ENCODE peak calls at places on chromosomes 3 and 15, in six cellular contexts. One of them, this sample, is unnamed.

GRCh38 chr3:136171097-136171542 is 25.0 kb downstream of the MSL2 start:
- DNase-seq in uterus: no peak
- DNase-seq in tibial nerve: no peak
- DNase-seq in right lobe of liver: no peak
- DNase-seq in Peyer's patch: no peak
- DNase-seq in vagina: no peak
- DNase-seq in this sample: no peak

GRCh38 chr3:50559702-50560101 is 7.8 kb downstream of the C3orf18 start:
- DNase-seq in right lobe of liver: no peak
- DNase-seq in uterus: no peak
- DNase-seq in tibial nerve: no peak
- DNase-seq in vagina: no peak
- DNase-seq in Peyer's patch: no peak
- DNase-seq in this sample: no peak

GRCh38 chr3:53696401-53697172 is 149.6 kb downstream of the CHDH start:
- DNase-seq in Peyer's patch: no peak
- DNase-seq in vagina: no peak
- DNase-seq in uterus: no peak
- DNase-seq in right lobe of liver: no peak
- DNase-seq in tibial nerve: no peak
- DNase-seq in this sample: no peak

GRCh38 chr3:72694398-72694797 is 153.8 kb downstream of the SHQ1 start:
- DNase-seq in vagina: no peak
- DNase-seq in right lobe of liver: no peak
- DNase-seq in tibial nerve: no peak
- DNase-seq in uterus: no peak
- DNase-seq in Peyer's patch: no peak
- DNase-seq in this sample: no peak

GRCh38 chr3:98991393-98991792 is 89.9 kb upstream of the DCBLD2 start:
- DNase-seq in right lobe of liver: no peak
- DNase-seq in Peyer's patch: no peak
- DNase-seq in tibial nerve: no peak
- DNase-seq in uterus: no peak
- DNase-seq in vagina: no peak
- DNase-seq in this sample: no peak

GRCh38 chr3:51712963-51713362 is 6.1 kb downstream of the GRM2 start:
- DNase-seq in vagina: no peak
- DNase-seq in uterus: no peak
- DNase-seq in right lobe of liver: no peak
- DNase-seq in Peyer's patch: peak; percentile 28
- DNase-seq in tibial nerve: no peak
- DNase-seq in this sample: no peak

GRCh38 chr15:45456212-45457106 is 66.1 kb downstream of the SLC30A4 start:
- DNase-seq in Peyer's patch: no peak
- DNase-seq in vagina: no peak
- DNase-seq in uterus: peak; percentile 80
- DNase-seq in tibial nerve: peak; percentile 51
- DNase-seq in right lobe of liver: no peak
- DNase-seq in this sample: peak; percentile 28

GRCh38 chr3:32894977-32895376 is 56.5 kb upstream of the CCR4 start:
- DNase-seq in tibial nerve: no peak
- DNase-seq in right lobe of liver: no peak
- DNase-seq in Peyer's patch: no peak
- DNase-seq in vagina: no peak
- DNase-seq in uterus: no peak
- DNase-seq in this sample: no peak

GRCh38 chr15:100783760-100784492 is 95.7 kb upstream of the ALDH1A3 start:
- DNase-seq in tibial nerve: no peak
- DNase-seq in vagina: peak; percentile 85
- DNase-seq in Peyer's patch: peak; percentile 18
- DNase-seq in right lobe of liver: peak; percentile 33
- DNase-seq in uterus: peak; percentile 2
- DNase-seq in this sample: no peak

GRCh38 chr15:33985287-33985686 is 17.0 kb downstream of the CHRM5 start:
- DNase-seq in Peyer's patch: no peak
- DNase-seq in vagina: no peak
- DNase-seq in tibial nerve: no peak
- DNase-seq in right lobe of liver: no peak
- DNase-seq in uterus: no peak
- DNase-seq in this sample: no peak

GRCh38 chr15:83287541-83288027 is 3.1 kb upstream of the BNC1 start:
- DNase-seq in vagina: no peak
- DNase-seq in uterus: no peak
- DNase-seq in right lobe of liver: no peak
- DNase-seq in Peyer's patch: no peak
- DNase-seq in tibial nerve: no peak
- DNase-seq in this sample: no peak

GRCh38 chr15:63834500-63835210 is 907 bp upstream of the HERC1 start:
- DNase-seq in right lobe of liver: no peak
- DNase-seq in Peyer's patch: no peak
- DNase-seq in tibial nerve: peak; percentile 6
- DNase-seq in vagina: no peak
- DNase-seq in uterus: no peak
- DNase-seq in this sample: no peak

GRCh38 chr3:123535580-123535979 is 49.3 kb downstream of the HACD2 start:
- DNase-seq in vagina: no peak
- DNase-seq in Peyer's patch: no peak
- DNase-seq in tibial nerve: no peak
- DNase-seq in uterus: no peak
- DNase-seq in right lobe of liver: no peak
- DNase-seq in this sample: no peak

GRCh38 chr3:48047841-48048456 is 31.7 kb upstream of the MAP4 start:
- DNase-seq in uterus: no peak
- DNase-seq in Peyer's patch: no peak
- DNase-seq in right lobe of liver: no peak
- DNase-seq in tibial nerve: no peak
- DNase-seq in vagina: no peak
- DNase-seq in this sample: no peak

GRCh38 chr15:79166311-79166955 is 75.9 kb upstream of the RASGRF1 start:
- DNase-seq in tibial nerve: no peak
- DNase-seq in vagina: no peak
- DNase-seq in right lobe of liver: no peak
- DNase-seq in Peyer's patch: no peak
- DNase-seq in uterus: no peak
- DNase-seq in this sample: no peak

GRCh38 chr3:101976473-101976872 is 127.2 kb downstream of the NFKBIZ start:
- DNase-seq in right lobe of liver: no peak
- DNase-seq in tibial nerve: no peak
- DNase-seq in Peyer's patch: no peak
- DNase-seq in uterus: peak; percentile 24
- DNase-seq in vagina: no peak
- DNase-seq in this sample: no peak

GRCh38 chr3:133905376-133905775 is 9.7 kb upstream of the RAB6B start:
- DNase-seq in vagina: no peak
- DNase-seq in right lobe of liver: no peak
- DNase-seq in uterus: no peak
- DNase-seq in Peyer's patch: no peak
- DNase-seq in tibial nerve: no peak
- DNase-seq in this sample: no peak

GRCh38 chr3:146125946-146126345 is 35.0 kb downstream of the PLOD2 start:
- DNase-seq in right lobe of liver: no peak
- DNase-seq in vagina: no peak
- DNase-seq in uterus: peak; percentile 21
- DNase-seq in Peyer's patch: no peak
- DNase-seq in tibial nerve: no peak
- DNase-seq in this sample: no peak

GRCh38 chr3:123749716-123750115 is 134.4 kb downstream of the MYLK start:
- DNase-seq in Peyer's patch: no peak
- DNase-seq in tibial nerve: no peak
- DNase-seq in vagina: no peak
- DNase-seq in right lobe of liver: no peak
- DNase-seq in uterus: no peak
- DNase-seq in this sample: no peak

GRCh38 chr15:52233405-52233804 is 42.2 kb upstream of the GNB5 start:
- DNase-seq in vagina: no peak
- DNase-seq in right lobe of liver: no peak
- DNase-seq in uterus: no peak
- DNase-seq in tibial nerve: no peak
- DNase-seq in Peyer's patch: no peak
- DNase-seq in this sample: no peak

GRCh38 chr15:86522721-86523120 is 443.1 kb downstream of the AGBL1 start:
- DNase-seq in Peyer's patch: no peak
- DNase-seq in uterus: no peak
- DNase-seq in tibial nerve: no peak
- DNase-seq in vagina: no peak
- DNase-seq in right lobe of liver: no peak
- DNase-seq in this sample: no peak

GRCh38 chr15:43225201-43225949 is 4.6 kb upstream of the EPB42 start:
- DNase-seq in vagina: no peak
- DNase-seq in right lobe of liver: no peak
- DNase-seq in Peyer's patch: no peak
- DNase-seq in tibial nerve: peak; percentile 57
- DNase-seq in uterus: peak; percentile 27
- DNase-seq in this sample: peak; percentile 18

GRCh38 chr3:46895204-46895660 is 17.7 kb downstream of the PTH1R start:
- DNase-seq in right lobe of liver: peak; percentile 81
- DNase-seq in uterus: peak; percentile 76
- DNase-seq in tibial nerve: peak; percentile 82
- DNase-seq in Peyer's patch: peak; percentile 80
- DNase-seq in vagina: no peak
- DNase-seq in this sample: no peak

GRCh38 chr3:185528481-185529009 is 23.8 kb downstream of the LIPH start:
- DNase-seq in Peyer's patch: no peak
- DNase-seq in vagina: no peak
- DNase-seq in tibial nerve: no peak
- DNase-seq in uterus: no peak
- DNase-seq in right lobe of liver: peak; percentile 23
- DNase-seq in this sample: no peak

DNA sequence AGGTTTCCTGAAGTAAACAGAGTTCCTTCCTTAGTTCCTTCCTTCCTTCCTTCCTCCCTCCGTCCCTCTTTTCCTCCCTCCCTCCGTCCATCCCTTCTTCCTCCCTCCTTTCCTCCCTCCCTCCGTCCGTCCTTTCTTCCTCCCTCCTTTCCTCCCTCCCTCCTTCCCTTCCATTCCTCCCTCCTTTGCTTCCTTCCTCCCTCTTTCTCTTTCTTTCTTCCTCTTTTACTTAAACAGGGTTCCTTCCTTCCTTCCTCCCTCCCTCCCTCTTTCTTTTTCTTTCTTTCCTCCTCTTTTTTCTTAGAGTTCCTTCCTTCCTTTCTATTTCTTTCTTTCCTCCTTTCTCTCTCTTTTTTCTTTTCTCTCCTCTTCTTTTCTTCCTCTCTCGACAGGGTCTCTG is 35.2 kb downstream of the ATR start:
- DNase-seq in Peyer's patch: no peak
- DNase-seq in tibial nerve: no peak
- DNase-seq in right lobe of liver: no peak
- DNase-seq in vagina: no peak
- DNase-seq in uterus: no peak
- DNase-seq in this sample: no peak
- TF ChIP-seq POLR2A in Peyer's patch: no peak
- TF ChIP-seq POLR2A in tibial nerve: no peak
- TF ChIP-seq POLR2A in right lobe of liver: no peak
- TF ChIP-seq POLR2A in vagina: no peak
- TF ChIP-seq POLR2A in uterus: no peak
- TF ChIP-seq POLR2A in this sample: no peak

GRCh38 chr3:194685723-194686413 is at the start of gene FAM43A:
- DNase-seq in Peyer's patch: peak; percentile 91
- DNase-seq in right lobe of liver: peak; percentile 89
- DNase-seq in vagina: no peak
- DNase-seq in uterus: peak; percentile 95
- DNase-seq in tibial nerve: peak; percentile 91
- DNase-seq in this sample: peak; percentile 92
- TF ChIP-seq CTCF in Peyer's patch: peak; percentile 12
- TF ChIP-seq CTCF in right lobe of liver: peak; percentile 11
- TF ChIP-seq CTCF in vagina: no peak
- TF ChIP-seq CTCF in uterus: peak; percentile 43
- TF ChIP-seq CTCF in tibial nerve: peak; percentile 57
- TF ChIP-seq CTCF in this sample: peak; percentile 27

GRCh38 chr3:103308921-103309320 is 874.1 kb downstream of the ZPLD1 start:
- DNase-seq in vagina: no peak
- DNase-seq in uterus: no peak
- DNase-seq in right lobe of liver: no peak
- DNase-seq in Peyer's patch: no peak
- DNase-seq in tibial nerve: no peak
- DNase-seq in this sample: no peak
- TF ChIP-seq POLR2A in vagina: no peak
- TF ChIP-seq POLR2A in uterus: no peak
- TF ChIP-seq POLR2A in right lobe of liver: no peak
- TF ChIP-seq POLR2A in Peyer's patch: no peak
- TF ChIP-seq POLR2A in tibial nerve: no peak
- TF ChIP-seq POLR2A in this sample: no peak

GRCh38 chr15:67083135-67083766 is 17.8 kb downstream of the SMAD3 start:
- DNase-seq in right lobe of liver: no peak
- DNase-seq in Peyer's patch: no peak
- DNase-seq in uterus: no peak
- DNase-seq in vagina: no peak
- DNase-seq in tibial nerve: no peak
- DNase-seq in this sample: no peak

GRCh38 chr15:67080118-67080899 is 14.9 kb downstream of the SMAD3 start:
- DNase-seq in tibial nerve: peak; percentile 57
- DNase-seq in uterus: no peak
- DNase-seq in Peyer's patch: no peak
- DNase-seq in right lobe of liver: no peak
- DNase-seq in vagina: no peak
- DNase-seq in this sample: peak; percentile 63

GRCh38 chr15:67084561-67084960 is 19.2 kb downstream of the SMAD3 start:
- DNase-seq in right lobe of liver: no peak
- DNase-seq in uterus: no peak
- DNase-seq in vagina: no peak
- DNase-seq in Peyer's patch: no peak
- DNase-seq in tibial nerve: no peak
- DNase-seq in this sample: no peak

GRCh38 chr15:67080900-67081431 is 15.6 kb downstream of the SMAD3 start:
- DNase-seq in right lobe of liver: no peak
- DNase-seq in tibial nerve: peak; percentile 55
- DNase-seq in Peyer's patch: no peak
- DNase-seq in uterus: peak; percentile 53
- DNase-seq in vagina: no peak
- DNase-seq in this sample: peak; percentile 92

GRCh38 chr15:67082007-67082536 is 16.7 kb downstream of the SMAD3 start:
- DNase-seq in vagina: no peak
- DNase-seq in tibial nerve: no peak
- DNase-seq in Peyer's patch: no peak
- DNase-seq in uterus: no peak
- DNase-seq in right lobe of liver: no peak
- DNase-seq in this sample: peak; percentile 58
- TF ChIP-seq CTCF in vagina: no peak
- TF ChIP-seq CTCF in tibial nerve: no peak
- TF ChIP-seq CTCF in Peyer's patch: no peak
- TF ChIP-seq CTCF in uterus: no peak
- TF ChIP-seq CTCF in right lobe of liver: no peak
- TF ChIP-seq CTCF in this sample: no peak

GRCh38 chr15:39782441-39783138 is at the start of gene FSIP1:
- DNase-seq in vagina: no peak
- DNase-seq in uterus: peak; percentile 96
- DNase-seq in tibial nerve: peak; percentile 97
- DNase-seq in right lobe of liver: peak; percentile 98
- DNase-seq in Peyer's patch: peak; percentile 98
- DNase-seq in this sample: peak; percentile 81
- TF ChIP-seq POLR2A in vagina: no peak
- TF ChIP-seq POLR2A in uterus: peak; percentile 59
- TF ChIP-seq POLR2A in tibial nerve: peak; percentile 61
- TF ChIP-seq POLR2A in right lobe of liver: peak; percentile 76
- TF ChIP-seq POLR2A in Peyer's patch: peak; percentile 46
- TF ChIP-seq POLR2A in this sample: no peak

GRCh38 chr3:71069797-71070196 is 513.7 kb downstream of the FOXP1 start:
- DNase-seq in vagina: no peak
- DNase-seq in right lobe of liver: peak; percentile 59
- DNase-seq in tibial nerve: peak; percentile 77
- DNase-seq in Peyer's patch: no peak
- DNase-seq in uterus: peak; percentile 60
- DNase-seq in this sample: peak; percentile 35
- TF ChIP-seq CTCF in vagina: peak; percentile 42
- TF ChIP-seq CTCF in right lobe of liver: peak; percentile 57
- TF ChIP-seq CTCF in tibial nerve: peak; percentile 65
- TF ChIP-seq CTCF in Peyer's patch: peak; percentile 51
- TF ChIP-seq CTCF in uterus: peak; percentile 61
- TF ChIP-seq CTCF in this sample: peak; percentile 46